ENCODE peak calls at places on chromosomes 6 and 20, in four cellular contexts. X is HepG2, V is HCT116, S is K562. U is an unnamed sample.

GRCh38 chr6:10576226-10576625 is 55.1 kb downstream of the GCNT2 start:
- DNase-seq in X (no peak), V (no peak), S (no peak), U (no peak)

GRCh38 chr6:164756142-164756541 is 553.3 kb downstream of the C6orf118 start:
- DNase-seq in X (no peak), V (no peak), S (no peak), U (no peak)

GRCh38 chr6:85360794-85361642 is 88.9 kb upstream of the NT5E start:
- DNase-seq in X (peak), V (peak), S (no peak), U (peak)

GRCh38 chr6:88013015-88013414 is 34.6 kb upstream of the SPACA1 start:
- DNase-seq in X (no peak), V (no peak), S (no peak), U (no peak)

GRCh38 chr6:1251198-1252155 is 60.4 kb upstream of the FOXQ1 start:
- DNase-seq in X (peak), V (no peak), S (no peak), U (no peak)

GRCh38 chr6:157822221-157823000 is 635 bp upstream of the SNX9 start:
- DNase-seq in X (no peak), V (no peak), S (peak), U (no peak)

GRCh38 chr6:43263314-43264178 is 20.3 kb downstream of the TTBK1 start:
- DNase-seq in X (peak), V (peak), S (peak), U (peak)

GRCh38 chr6:114390176-114390575 is 47.4 kb upstream of the HS3ST5 start:
- DNase-seq in X (peak), V (no peak), S (no peak), U (no peak)

GRCh38 chr20:34022154-34022842 is 28.6 kb downstream of the RALY start:
- DNase-seq in X (peak), V (peak), S (peak), U (peak)

GRCh38 chr6:110554966-110555460 is 78.6 kb upstream of the SLC22A16 start:
- DNase-seq in X (peak), V (no peak), S (no peak), U (no peak)

GRCh38 chr20:13302647-13303425 is 81.8 kb downstream of the ISM1 start:
- DNase-seq in X (peak), V (peak), S (peak), U (no peak)

DNA sequence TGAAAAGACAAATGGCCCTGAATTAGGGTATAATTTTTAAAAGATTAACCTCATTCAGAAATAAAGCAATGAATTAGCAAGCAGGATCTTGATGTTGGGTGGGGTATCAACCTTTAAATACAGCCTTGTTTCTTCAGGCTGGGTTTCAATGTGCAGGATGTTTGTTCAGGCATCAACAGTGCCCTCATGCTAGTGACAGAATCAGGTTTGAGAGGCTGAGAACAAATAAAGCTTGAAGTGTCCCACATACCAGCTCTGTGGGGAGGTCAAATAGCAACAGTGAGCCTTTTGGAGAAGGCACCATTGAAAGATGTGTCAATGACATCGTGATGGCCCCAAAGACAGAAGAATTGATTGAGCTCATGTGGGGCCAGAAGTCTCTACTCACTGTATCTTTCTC is 68.3 kb downstream of the MTFR2 start:
- DNase-seq in X (no peak), V (no peak), S (no peak), U (no peak)
- TF ChIP-seq TCF7L2 in X (no peak), V (no peak), S (no peak), U (no peak)

GRCh38 chr6:150046943-150047342 is 21.6 kb upstream of the RAET1L start:
- DNase-seq in X (no peak), V (no peak), S (peak), U (no peak)
- TF ChIP-seq TCF7L2 in X (no peak), V (no peak), S (no peak), U (no peak)

GRCh38 chr6:166570929-166571699 is 15.4 kb downstream of the RAMACL start:
- DNase-seq in X (no peak), V (no peak), S (no peak), U (no peak)
- TF ChIP-seq TCF7L2 in X (no peak), V (no peak), S (no peak), U (no peak)

DNA sequence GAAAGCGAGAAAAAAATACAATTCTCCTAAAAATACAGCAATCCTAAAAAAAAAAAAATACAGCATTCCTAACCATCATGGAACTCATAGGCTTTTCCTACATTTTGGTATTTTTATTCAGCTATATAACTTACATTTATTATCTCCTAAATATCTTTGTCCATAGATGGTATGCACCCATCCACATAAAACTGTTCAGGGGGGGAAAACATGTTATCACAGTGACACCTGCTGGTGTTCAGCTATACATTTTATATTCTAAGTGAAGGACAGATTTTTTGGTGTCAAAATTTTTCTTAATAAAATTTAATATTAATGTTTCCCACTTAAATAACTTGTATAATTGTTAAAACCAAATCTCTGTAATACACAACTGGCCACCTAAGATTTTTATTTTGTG is 58.0 kb downstream of the BLOC1S5 start:
- DNase-seq in X (peak), V (peak), S (peak), U (no peak)
- TF ChIP-seq TCF7L2 in X (no peak), V (no peak), S (no peak), U (no peak)

GRCh38 chr6:83221302-83221701 is 28.1 kb downstream of the RWDD2A start:
- DNase-seq in X (no peak), V (no peak), S (no peak), U (no peak)

GRCh38 chr6:83226517-83226916 is 33.4 kb downstream of the RWDD2A start:
- DNase-seq in X (no peak), V (no peak), S (no peak), U (no peak)

GRCh38 chr6:83216806-83217205 is 23.6 kb downstream of the RWDD2A start:
- DNase-seq in X (no peak), V (no peak), S (no peak), U (no peak)

GRCh38 chr6:83220121-83220520 is 27.0 kb downstream of the RWDD2A start:
- DNase-seq in X (no peak), V (no peak), S (no peak), U (no peak)

DNA sequence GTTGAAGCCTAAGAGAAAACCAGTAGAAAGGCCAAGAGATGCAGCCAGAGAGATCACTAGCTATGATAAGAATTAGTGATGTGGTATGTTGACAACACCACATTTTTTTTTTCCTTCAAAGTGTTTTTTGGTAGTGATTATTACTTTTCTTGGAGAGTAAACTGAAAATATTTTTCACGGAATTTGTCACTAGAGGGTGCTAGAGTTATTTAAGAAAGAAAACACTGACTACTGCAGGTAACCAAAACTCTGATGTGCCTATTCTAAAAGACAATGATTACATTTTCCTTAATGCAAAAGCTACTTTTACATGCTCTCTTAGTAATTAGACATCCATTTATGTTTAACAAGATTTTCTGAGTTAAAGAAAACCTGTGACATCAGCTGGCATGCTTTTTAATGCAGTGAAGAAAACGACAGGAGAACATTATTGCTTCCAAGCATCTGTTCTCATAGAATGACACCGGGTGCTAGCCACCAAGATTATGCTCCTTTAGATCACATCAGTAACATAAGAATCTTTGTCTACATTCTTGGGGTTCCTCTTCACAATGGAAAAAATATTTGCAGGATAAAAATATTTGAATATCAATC is 28.8 kb downstream of the RWDD2A start:
- DNase-seq in X (peak), V (peak), S (peak), U (no peak)
- TF ChIP-seq TCF7L2 in X (no peak), V (no peak), S (no peak), U (no peak)

GRCh38 chr20:62080249-62080993 is 14.7 kb upstream of the TAF4 start:
- DNase-seq in X (no peak), V (no peak), S (no peak), U (no peak)
- TF ChIP-seq TCF7L2 in X (no peak), V (no peak), S (no peak), U (no peak)

GRCh38 chr6:28941681-28942448 is 18.1 kb upstream of the TRIM27 start:
- DNase-seq in X (no peak), V (no peak), S (no peak), U (no peak)
- TF ChIP-seq TCF7L2 in X (no peak), V (no peak), S (no peak), U (no peak)

GRCh38 chr6:41780623-41781301 is at the start of gene PRICKLE4:
- DNase-seq in X (no peak), V (no peak), S (peak), U (no peak)
- TF ChIP-seq TCF7L2 in X (no peak), V (no peak), S (no peak), U (no peak)